ENCODE peak calls at places on chromosomes 5 and 9, in eight cellular contexts. B, J, K, E, A, R, Y and F are unnamed samples.

GRCh38 chr5:36028816-36029465 is 37.7 kb downstream of the UGT3A2 start:
- DNase-seq in B (no peak), A (no peak), E (no peak), Y (no peak), J (no peak), R (no peak), K (no peak), F (no peak)

GRCh38 chr5:115831163-115831768 is 10.1 kb downstream of the ATG12 start:
- DNase-seq in K (no peak), A (no peak), B (peak; percentile 61), Y (peak; percentile 44), J (peak; percentile 32), R (peak; percentile 62), E (no peak), F (peak; percentile 71)

GRCh38 chr5:172758077-172758835 is 12.7 kb downstream of the DUSP1 start:
- DNase-seq in K (no peak), E (no peak), J (no peak), Y (peak; percentile 91), A (no peak), B (peak; percentile 90), R (peak; percentile 37), F (peak; percentile 65)

GRCh38 chr5:59321631-59322030 is 571.9 kb downstream of the PDE4D start:
- DNase-seq in J (no peak), K (no peak), E (no peak), R (no peak), Y (no peak), B (no peak), A (no peak), F (no peak)

GRCh38 chr5:33223563-33224305 is 217.0 kb upstream of the TARS1 start:
- DNase-seq in B (peak; percentile 68), R (no peak), K (no peak), A (no peak), E (no peak), J (no peak), Y (no peak), F (no peak)

GRCh38 chr5:132294728-132295504 is 722 bp downstream of the SLC22A4 start:
- DNase-seq in B (peak; percentile 74), Y (peak; percentile 83), E (peak; percentile 69), K (peak; percentile 91), R (peak; percentile 64), J (peak; percentile 73), A (peak; percentile 71), F (peak; percentile 70)

GRCh38 chr9:8351431-8351830 is 551.9 kb upstream of the DMAC1 start:
- DNase-seq in A (no peak), K (no peak), R (no peak), E (no peak), Y (no peak), J (no peak), B (no peak), F (no peak)

GRCh38 chr9:87643111-87643650 is 82.7 kb upstream of the CTSL start:
- DNase-seq in J (no peak), E (no peak), A (no peak), R (no peak), B (no peak), K (no peak), Y (no peak), F (no peak)

GRCh38 chr5:179331591-179331990 is 13.7 kb downstream of the ADAMTS2 start:
- DNase-seq in K (no peak), Y (no peak), B (no peak), R (no peak), A (no peak), E (no peak), J (no peak), F (no peak)

GRCh38 chr5:33792559-33792958 is 99.2 kb downstream of the ADAMTS12 start:
- DNase-seq in E (no peak), A (no peak), R (no peak), J (no peak), K (no peak), Y (no peak), B (no peak), F (no peak)

GRCh38 chr5:135559342-135559741 is 19.4 kb downstream of the CXCL14 start:
- DNase-seq in Y (peak; percentile 44), R (no peak), J (peak; percentile 74), E (no peak), B (peak; percentile 13), K (no peak), A (no peak), F (peak; percentile 44)

GRCh38 chr5:6758706-6759105 is 45.5 kb downstream of the TENT4A start:
- DNase-seq in R (no peak), B (no peak), E (no peak), J (no peak), K (no peak), Y (no peak), A (no peak), F (no peak)

GRCh38 chr5:136364307-136364706 is 1.0 kb downstream of the TRPC7 start:
- DNase-seq in J (no peak), B (no peak), E (no peak), A (no peak), K (no peak), Y (peak; percentile 10), R (peak; percentile 18), F (peak; percentile 38)

GRCh38 chr5:173925449-173926071 is 37.4 kb downstream of the CPEB4 start:
- DNase-seq in R (peak; percentile 55), J (peak; percentile 64), B (peak; percentile 43), E (no peak), K (no peak), A (no peak), Y (peak; percentile 25), F (peak; percentile 64)

GRCh38 chr9:20361656-20362570 is 260.4 kb downstream of the MLLT3 start:
- DNase-seq in A (no peak), K (no peak), J (no peak), B (no peak), Y (no peak), R (no peak), E (no peak), F (no peak)

GRCh38 chr9:120505186-120505585 is 74.8 kb downstream of the CDK5RAP2 start:
- DNase-seq in K (no peak), J (no peak), R (no peak), A (no peak), Y (no peak), E (no peak), B (peak; percentile 34), F (peak; percentile 12)

GRCh38 chr5:170572453-170572852 is 68.6 kb downstream of the KCNIP1 start:
- DNase-seq in B (no peak), J (no peak), R (no peak), Y (no peak), A (no peak), E (no peak), K (no peak), F (no peak)

DNA sequence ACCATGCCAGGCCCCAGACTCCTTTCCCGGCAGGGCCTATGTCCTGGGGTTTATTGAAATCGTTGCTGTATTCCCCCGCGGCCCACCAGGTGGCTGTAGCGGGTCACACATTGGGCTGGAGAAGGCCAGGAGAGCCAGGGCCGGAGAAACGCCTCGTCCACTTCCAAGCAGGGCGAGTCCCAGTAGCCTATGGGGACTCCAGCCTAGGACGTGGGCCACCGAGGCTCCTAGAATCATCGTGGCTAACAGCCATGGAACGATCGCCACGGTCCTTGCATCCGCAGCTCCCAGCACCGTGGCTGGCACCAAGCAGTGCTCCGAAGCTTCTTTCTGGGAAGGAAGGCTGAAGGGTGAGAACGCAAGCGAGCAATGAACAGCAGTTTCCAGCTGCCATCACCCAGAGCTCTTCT is 87.7 kb downstream of the ENTREP1 start:
- DNase-seq in R (peak; percentile 84), E (no peak), Y (peak; percentile 75), A (peak; percentile 79), J (peak; percentile 82), B (peak; percentile 77), K (peak; percentile 86), F (peak; percentile 90)
- TF ChIP-seq CTCF in R (peak; percentile 81), E (no peak), Y (peak; percentile 49), A (peak; percentile 57), J (peak; percentile 84), B (peak; percentile 87), K (peak; percentile 54), F (peak; percentile 86)

GRCh38 chr5:177086918-177087706 is 397 bp downstream of the FGFR4 start:
- DNase-seq in J (peak; percentile 66), B (no peak), K (peak; percentile 95), R (peak; percentile 84), Y (peak; percentile 92), A (peak; percentile 81), E (no peak), F (peak; percentile 83)
- H3K4me3 ChIP-seq in J (peak overlapping the region; percentile 52), B (peak overlapping the region; percentile 49), K (peak overlapping the region; percentile 78), R (peak overlapping the region; percentile 70), Y (peak overlapping the region; percentile 51), A (peak overlapping the region; percentile 45), E (peak overlapping the region; percentile 55), F (peak overlapping the region; percentile 95)

DNA sequence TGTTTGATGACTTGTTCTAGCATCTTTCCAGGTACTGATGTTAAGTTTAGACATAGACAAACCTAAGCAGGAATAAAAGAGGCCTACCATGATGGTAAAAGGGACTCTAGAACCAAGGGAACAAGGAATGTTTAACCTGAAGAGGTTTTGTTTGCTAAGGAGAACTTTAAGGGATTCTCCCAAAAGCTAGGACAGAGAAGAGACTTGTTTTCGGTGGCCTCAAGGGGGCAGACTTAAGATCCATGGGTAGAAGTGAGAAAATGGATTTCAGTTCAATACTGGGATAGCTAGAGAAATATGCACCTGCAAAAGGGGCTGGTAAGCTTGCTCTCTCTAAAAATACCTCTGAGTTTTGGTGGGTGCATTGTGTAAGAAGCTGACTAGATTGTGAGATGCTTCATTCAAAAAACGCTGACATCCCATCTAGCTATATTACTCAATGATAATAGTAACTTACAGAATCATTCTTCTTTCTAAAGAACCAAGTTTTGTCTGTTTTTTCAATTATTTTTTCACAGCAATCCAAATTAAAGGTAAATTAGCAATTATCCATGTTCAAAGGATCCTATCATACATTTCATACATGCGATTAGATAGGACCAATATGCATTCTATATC is 5.5 kb upstream of the ADRB2 start:
- DNase-seq in E (no peak), A (no peak), Y (no peak), K (no peak), B (peak; percentile 64), R (peak; percentile 58), J (peak; percentile 47), F (peak; percentile 70)
- TF ChIP-seq CTCF in E (no peak), A (no peak), Y (peak; percentile 64), K (peak; percentile 13), B (peak; percentile 74), R (peak; percentile 72), J (peak; percentile 88), F (peak; percentile 72)

DNA sequence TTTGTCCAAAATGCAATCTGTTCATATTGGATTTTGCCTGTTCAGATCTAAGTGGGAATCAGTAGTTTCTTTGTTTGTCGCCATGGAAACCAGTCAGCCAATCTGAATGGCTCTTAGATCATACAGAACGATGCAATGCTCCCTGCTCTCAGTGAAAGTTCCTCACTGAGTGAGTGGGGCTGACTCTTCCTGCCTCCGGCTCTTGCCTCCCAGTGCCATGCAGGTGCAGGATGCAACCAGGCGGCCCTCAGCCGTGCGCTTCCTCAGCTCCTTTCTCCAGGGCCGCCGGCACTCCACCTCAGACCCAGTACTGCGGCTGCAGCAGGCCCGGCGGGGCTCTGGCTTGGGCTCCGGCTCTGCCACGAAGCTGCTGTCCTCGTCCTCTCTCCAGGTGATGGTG is at the start of gene PTPDC1:
- DNase-seq in E (no peak), Y (no peak), A (no peak), K (no peak), R (peak; percentile 78), J (peak; percentile 28), B (peak; percentile 83), F (peak; percentile 88)
- H3K4me3 ChIP-seq in E (peak within 1 kb of the TSS; percentile 7), Y (no peak within 1 kb of the TSS), A (no peak within 1 kb of the TSS), K (no peak within 1 kb of the TSS), R (peak within 1 kb of the TSS; percentile 16), J (no peak within 1 kb of the TSS), B (peak within 1 kb of the TSS; percentile 39), F (peak within 1 kb of the TSS; percentile 35)

GRCh38 chr9:92242115-92242778 is 51.2 kb downstream of the IARS1 start:
- DNase-seq in J (no peak), Y (peak; percentile 18), R (peak; percentile 43), E (no peak), A (no peak), B (peak; percentile 73), K (no peak), F (peak; percentile 18)
- TF ChIP-seq CTCF in J (peak; percentile 53), Y (peak; percentile 48), R (peak; percentile 60), E (no peak), A (peak; percentile 40), B (peak; percentile 42), K (peak; percentile 47), F (peak; percentile 25)